ENCODE peak calls at places on chromosomes 5 and 9, in eight cellular contexts. L is NCI-H460; J is stimulated activated CD8-positive, alpha-beta memory T cell treated with anti-CD3 and anti-CD28 coated beads, Interleukin-4, amount 100 ng/mL, for 1 hour; C is germinal center; Z is RWPE1; W is renal cortical epithelial cell; G is AG08396; V is IMR-90. P is an unnamed sample.

GRCh38 chr9:16099901-16100300 is 547.1 kb downstream of the CCDC171 start:
- DNase-seq in L (no peak), W (no peak), G (no peak), C (no peak), V (no peak), J (no peak), Z (no peak), P (no peak)

GRCh38 chr9:131627846-131628820 is 82.8 kb downstream of the PRRT1B start:
- DNase-seq in C (peak), G (no peak), Z (no peak), W (no peak), L (no peak), J (peak), V (peak), P (no peak)

GRCh38 chr9:16540996-16541668 is 329.3 kb downstream of the BNC2 start:
- DNase-seq in J (no peak), V (peak), G (no peak), C (no peak), L (no peak), W (peak), Z (no peak), P (no peak)

GRCh38 chr9:114844766-114845165 is 38.9 kb upstream of the TNFSF15 start:
- DNase-seq in L (no peak), J (no peak), C (no peak), W (no peak), V (no peak), Z (no peak), G (no peak), P (no peak)

GRCh38 chr5:90055831-90056328 is 353.7 kb downstream of the CETN3 start:
- DNase-seq in L (no peak), C (no peak), Z (peak), W (peak), J (no peak), V (peak), G (peak), P (no peak)

GRCh38 chr5:154236-154635 is 37.1 kb upstream of the LRRC14B start:
- DNase-seq in V (no peak), G (no peak), W (no peak), J (no peak), L (no peak), C (no peak), Z (no peak), P (no peak)

GRCh38 chr9:95261890-95262289 is 55.6 kb downstream of the FANCC start:
- DNase-seq in W (peak), V (peak), L (no peak), J (no peak), C (no peak), G (no peak), Z (no peak), P (no peak)

GRCh38 chr5:390571-391491 is 52.1 kb upstream of the EXOC3 start:
- DNase-seq in C (peak), G (no peak), Z (peak), V (no peak), L (no peak), W (no peak), J (no peak), P (no peak)

GRCh38 chr9:126519660-126520425 is 93.9 kb upstream of the LMX1B start:
- DNase-seq in G (no peak), W (no peak), L (no peak), Z (no peak), V (no peak), J (no peak), C (no peak), P (no peak)

GRCh38 chr5:69528015-69528414 is 32.0 kb upstream of the GTF2H2C start:
- DNase-seq in V (no peak), Z (peak), G (no peak), C (no peak), L (no peak), J (no peak), W (no peak), P (peak)

GRCh38 chr9:26033346-26033745 is 355.1 kb upstream of the TUSC1 start:
- DNase-seq in J (no peak), V (no peak), Z (no peak), G (no peak), W (no peak), L (no peak), C (no peak), P (no peak)

GRCh38 chr5:174317261-174317894 is 271.9 kb downstream of the NSG2 start:
- DNase-seq in G (peak), L (peak), Z (peak), J (no peak), W (peak), C (no peak), V (peak), P (peak)

GRCh38 chr5:759111-759741 is 25.3 kb downstream of the ZDHHC11B start:
- DNase-seq in V (no peak), C (no peak), W (no peak), Z (no peak), J (no peak), G (peak), L (no peak), P (no peak)

GRCh38 chr5:172452398-172453205 is 1.7 kb downstream of the SH3PXD2B start:
- DNase-seq in V (peak), G (peak), Z (peak), L (peak), W (peak), C (no peak), J (no peak), P (no peak)

GRCh38 chr5:32833127-32833526 is 122.0 kb downstream of the NPR3 start:
- DNase-seq in G (no peak), W (no peak), J (no peak), L (no peak), C (no peak), Z (no peak), V (no peak), P (no peak)

GRCh38 chr9:108727580-108728056 is 128.2 kb downstream of the ACTL7B start:
- DNase-seq in G (no peak), C (no peak), L (no peak), J (no peak), V (no peak), Z (no peak), W (no peak), P (no peak)

GRCh38 chr5:76528547-76529334 is 94.5 kb downstream of the F2RL2 start:
- DNase-seq in Z (no peak), J (no peak), G (no peak), V (no peak), L (no peak), C (no peak), W (no peak), P (no peak)

GRCh38 chr5:141039517-141039916 is 11.7 kb upstream of the PCDHB1 start:
- DNase-seq in V (no peak), W (no peak), Z (peak), J (no peak), L (no peak), G (no peak), C (no peak), P (peak)

GRCh38 chr5:72452515-72453259 is 54.5 kb downstream of the ZNF366 start:
- DNase-seq in V (peak), C (no peak), J (no peak), G (peak), L (peak), W (peak), Z (peak), P (peak)

GRCh38 chr9:130289711-130290241 is 24.2 kb downstream of the HMCN2 start:
- DNase-seq in Z (no peak), G (no peak), W (no peak), V (no peak), L (no peak), J (no peak), C (no peak), P (no peak)

GRCh38 chr5:96807099-96807654 is 568 bp downstream of the ERAP1 start:
- DNase-seq in W (no peak), L (peak), Z (peak), C (peak), G (peak), J (peak), V (peak), P (peak)

GRCh38 chr9:133950206-133950915 is 41.8 kb downstream of the VAV2 start:
- DNase-seq in W (no peak), L (no peak), J (no peak), V (peak), C (no peak), G (no peak), Z (no peak), P (no peak)

GRCh38 chr9:89183146-89183545 is 4.5 kb upstream of the SHC3 start:
- DNase-seq in J (no peak), C (no peak), G (no peak), W (no peak), Z (no peak), L (no peak), V (no peak), P (no peak)

GRCh38 chr9:137556069-137556838 is 4.6 kb downstream of the MRPL41 start:
- DNase-seq in L (no peak), V (no peak), W (peak), C (no peak), J (no peak), G (no peak), Z (no peak), P (peak)

GRCh38 chr5:174520420-174521396 is 203.7 kb upstream of the MSX2 start:
- DNase-seq in J (no peak), G (no peak), Z (peak), V (peak), W (peak), L (no peak), C (no peak), P (peak)

GRCh38 chr5:132963175-132964104 is at the start of gene AFF4:
- DNase-seq in L (peak), W (peak), Z (peak), C (peak), V (peak), G (peak), J (peak), P (peak)

GRCh38 chr9:135514342-135515082 is 6.7 kb upstream of the LCN1 start:
- DNase-seq in L (no peak), J (no peak), Z (no peak), V (no peak), G (no peak), C (no peak), W (no peak), P (no peak)

GRCh38 chr5:82163459-82164108 is 114.6 kb downstream of the RPS23 start:
- DNase-seq in L (no peak), Z (peak), V (peak), G (no peak), W (peak), C (no peak), J (no peak), P (peak)

GRCh38 chr5:140240987-140241706 is 61.8 kb downstream of the PFDN1 start:
- DNase-seq in V (peak), Z (peak), J (no peak), L (peak), C (no peak), W (peak), G (peak), P (peak)

GRCh38 chr5:59079622-59080620 is 497.0 kb downstream of the RAB3C start:
- DNase-seq in Z (peak), W (peak), V (peak), L (no peak), G (peak), J (no peak), C (no peak), P (no peak)